ENCODE peak calls at places on chromosomes 1 and 21, in four cellular contexts. One of them, this sample, is unnamed.

GRCh38 chr1:65393345-65393744 is 27.1 kb upstream of the LEPR start:
- DNase-seq in GM12878: peak
- DNase-seq in HepG2: no peak
- DNase-seq in K562: no peak
- DNase-seq in this sample: no peak

GRCh38 chr1:3381901-3382300 is 72.6 kb upstream of the ARHGEF16 start:
- DNase-seq in K562: no peak
- DNase-seq in GM12878: no peak
- DNase-seq in HepG2: no peak
- DNase-seq in this sample: no peak

GRCh38 chr21:33293811-33294216 is 27.6 kb downstream of the IL10RB start:
- DNase-seq in HepG2: no peak
- DNase-seq in K562: no peak
- DNase-seq in GM12878: no peak
- DNase-seq in this sample: no peak

GRCh38 chr1:32791881-32792280 is 25.3 kb downstream of the YARS1 start:
- DNase-seq in HepG2: no peak
- DNase-seq in K562: no peak
- DNase-seq in GM12878: no peak
- DNase-seq in this sample: peak

GRCh38 chr1:172414331-172414730 is 6.2 kb upstream of the C1orf105 start:
- DNase-seq in HepG2: no peak
- DNase-seq in K562: no peak
- DNase-seq in GM12878: no peak
- DNase-seq in this sample: no peak

GRCh38 chr1:10635992-10636391 is 160.5 kb downstream of the CASZ1 start:
- DNase-seq in GM12878: no peak
- DNase-seq in HepG2: no peak
- DNase-seq in K562: no peak
- DNase-seq in this sample: no peak

GRCh38 chr1:68344208-68344607 is 105.5 kb downstream of the RPE65 start:
- DNase-seq in GM12878: no peak
- DNase-seq in K562: no peak
- DNase-seq in HepG2: no peak
- DNase-seq in this sample: no peak

GRCh38 chr1:147225193-147225730 is at the start of gene FMO5:
- DNase-seq in HepG2: no peak
- DNase-seq in K562: peak
- DNase-seq in GM12878: no peak
- DNase-seq in this sample: peak

GRCh38 chr1:9293512-9294439 is 1.1 kb downstream of the SPSB1 start:
- DNase-seq in HepG2: no peak
- DNase-seq in GM12878: no peak
- DNase-seq in K562: peak
- DNase-seq in this sample: peak

GRCh38 chr1:109980324-109981127 is 4.0 kb upstream of the AHCYL1 start:
- DNase-seq in HepG2: peak
- DNase-seq in K562: no peak
- DNase-seq in GM12878: no peak
- DNase-seq in this sample: peak

GRCh38 chr1:94727846-94728715 is 92.1 kb upstream of the SLC44A3 start:
- DNase-seq in HepG2: peak
- DNase-seq in K562: no peak
- DNase-seq in GM12878: no peak
- DNase-seq in this sample: peak

GRCh38 chr1:3170566-3171453 is 101.8 kb downstream of the PRDM16 start:
- DNase-seq in GM12878: no peak
- DNase-seq in HepG2: peak
- DNase-seq in K562: peak
- DNase-seq in this sample: no peak

GRCh38 chr1:14842361-14842760 is 243.9 kb downstream of the KAZN start:
- DNase-seq in GM12878: no peak
- DNase-seq in HepG2: no peak
- DNase-seq in K562: no peak
- DNase-seq in this sample: no peak

GRCh38 chr1:91846007-91846620 is 39.8 kb downstream of the TGFBR3 start:
- DNase-seq in K562: peak
- DNase-seq in GM12878: no peak
- DNase-seq in HepG2: peak
- DNase-seq in this sample: no peak

GRCh38 chr1:78038491-78038939 is 7.3 kb upstream of the GIPC2 start:
- DNase-seq in K562: no peak
- DNase-seq in HepG2: no peak
- DNase-seq in GM12878: no peak
- DNase-seq in this sample: peak

GRCh38 chr1:7149080-7149838 is 364.0 kb downstream of the CAMTA1 start:
- DNase-seq in GM12878: no peak
- DNase-seq in K562: no peak
- DNase-seq in HepG2: no peak
- DNase-seq in this sample: no peak

GRCh38 chr21:45078877-45079281 is 4.5 kb downstream of the ADARB1 start:
- DNase-seq in GM12878: no peak
- DNase-seq in HepG2: no peak
- DNase-seq in K562: no peak
- DNase-seq in this sample: no peak

GRCh38 chr1:204261746-204262505 is 48.1 kb upstream of the GOLT1A start:
- DNase-seq in HepG2: no peak
- DNase-seq in GM12878: no peak
- DNase-seq in K562: no peak
- DNase-seq in this sample: no peak

GRCh38 chr1:87024936-87025537 is 110.6 kb downstream of the HS2ST1 start:
- DNase-seq in K562: peak
- DNase-seq in GM12878: no peak
- DNase-seq in HepG2: peak
- DNase-seq in this sample: peak

GRCh38 chr1:247906504-247907047 is 11.2 kb downstream of the OR2W3 start:
- DNase-seq in K562: no peak
- DNase-seq in GM12878: no peak
- DNase-seq in HepG2: no peak
- DNase-seq in this sample: no peak

GRCh38 chr21:31804008-31804394 is 68.8 kb upstream of the HUNK start:
- DNase-seq in GM12878: no peak
- DNase-seq in K562: no peak
- DNase-seq in HepG2: no peak
- DNase-seq in this sample: no peak

GRCh38 chr21:31011412-31011811 is 26.9 kb downstream of the KRTAP19-8 start:
- DNase-seq in K562: no peak
- DNase-seq in HepG2: no peak
- DNase-seq in GM12878: no peak
- DNase-seq in this sample: no peak

GRCh38 chr1:170729608-170730378 is 65.9 kb downstream of the PRRX1 start:
- DNase-seq in K562: no peak
- DNase-seq in HepG2: no peak
- DNase-seq in GM12878: no peak
- DNase-seq in this sample: no peak

GRCh38 chr1:214107322-214108096 is 119.7 kb downstream of the PROX1 start:
- DNase-seq in GM12878: no peak
- DNase-seq in K562: no peak
- DNase-seq in HepG2: no peak
- DNase-seq in this sample: no peak

GRCh38 chr1:117664314-117664713 is 58.5 kb downstream of the TENT5C start:
- DNase-seq in HepG2: no peak
- DNase-seq in K562: peak
- DNase-seq in GM12878: peak
- DNase-seq in this sample: no peak
- TF ChIP-seq CHD2 in HepG2: no peak
- TF ChIP-seq CHD2 in K562: no peak
- TF ChIP-seq CHD2 in GM12878: peak
- TF ChIP-seq CHD2 in this sample: no peak

DNA sequence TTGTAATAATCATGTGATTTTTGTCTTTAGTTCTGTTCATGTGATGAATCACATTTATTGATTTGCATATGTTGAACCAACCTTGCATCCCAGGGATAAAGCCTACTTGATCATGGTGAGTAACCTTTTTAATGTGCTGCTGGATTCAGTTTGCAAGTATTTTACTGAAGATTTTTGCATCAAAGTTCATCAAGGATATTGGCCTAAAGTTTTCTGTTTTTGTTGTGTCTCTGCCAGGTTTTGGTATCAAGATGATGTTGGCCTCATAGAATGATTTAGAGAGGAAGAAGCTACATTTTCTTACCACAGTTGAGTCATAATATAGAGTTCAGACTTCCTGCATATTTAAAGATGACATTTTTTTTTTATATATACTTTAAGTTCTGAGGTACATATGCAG is 455.9 kb downstream of the PLPP3 start:
- DNase-seq in HepG2: no peak
- DNase-seq in GM12878: no peak
- DNase-seq in K562: no peak
- DNase-seq in this sample: no peak
- TF ChIP-seq KDM1A in HepG2: no peak
- TF ChIP-seq KDM1A in GM12878: no peak
- TF ChIP-seq KDM1A in K562: no peak
- TF ChIP-seq KDM1A in this sample: no peak

DNA sequence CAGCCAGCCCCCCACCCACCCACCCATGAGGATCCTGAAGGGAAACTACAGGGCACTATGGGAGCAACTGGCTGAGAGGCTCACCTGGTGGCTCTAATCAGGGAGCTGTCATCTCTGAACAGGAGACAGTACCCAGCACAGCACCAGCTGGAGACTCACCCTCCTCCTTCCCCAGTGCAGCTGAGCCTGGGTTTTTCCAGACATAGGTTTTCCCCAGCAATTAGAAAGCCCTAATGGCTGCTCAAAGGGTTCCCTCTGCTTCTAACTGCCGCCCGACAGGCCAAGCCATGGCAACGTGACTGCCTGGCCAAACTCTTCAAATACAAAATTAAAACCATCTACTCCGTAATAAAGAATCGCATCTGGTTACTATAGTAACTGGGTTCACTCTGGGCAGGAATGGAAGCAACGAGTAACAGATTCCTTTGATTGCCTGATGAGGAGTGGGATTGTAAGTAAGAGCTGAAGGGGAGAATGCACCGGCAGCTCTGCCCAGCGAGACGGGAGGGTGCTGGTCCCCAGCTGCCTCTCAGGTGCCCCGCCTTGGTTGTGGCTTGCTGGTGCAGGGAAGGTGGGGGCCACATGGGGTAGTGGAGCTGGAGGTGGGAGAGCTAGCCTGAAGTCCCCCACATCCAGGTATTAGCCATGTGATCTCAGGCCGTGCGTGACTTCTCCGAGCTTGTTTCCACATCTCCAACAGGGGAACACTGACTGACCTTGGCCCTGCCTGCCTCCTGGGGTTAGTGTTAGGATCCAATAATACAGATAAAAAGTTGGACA is 94.3 kb downstream of the KCNN3 start:
- DNase-seq in K562: no peak
- DNase-seq in HepG2: no peak
- DNase-seq in GM12878: no peak
- DNase-seq in this sample: no peak
- TF ChIP-seq CHD2 in K562: no peak
- TF ChIP-seq CHD2 in HepG2: no peak
- TF ChIP-seq CHD2 in GM12878: no peak
- TF ChIP-seq CHD2 in this sample: no peak

DNA sequence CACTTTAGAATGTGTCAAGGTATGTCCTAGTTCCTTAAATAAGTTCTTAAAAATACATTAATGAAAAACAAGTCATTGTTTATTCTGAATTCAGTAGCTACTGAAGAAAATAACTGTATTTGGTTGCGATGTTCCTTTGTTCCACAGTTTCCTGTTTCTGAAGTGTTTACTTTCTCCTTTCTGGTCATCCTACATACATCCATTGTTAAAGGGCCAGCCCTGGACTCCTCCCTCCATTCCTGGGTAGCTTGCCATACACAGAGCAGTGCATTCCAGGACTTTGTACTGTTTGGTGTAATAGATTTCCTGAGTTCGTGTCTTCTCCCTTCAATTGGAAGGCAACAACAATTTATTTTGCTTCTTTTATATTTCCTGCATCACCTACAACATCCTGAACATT is 845.4 kb upstream of the CXADR start:
- DNase-seq in K562: no peak
- DNase-seq in HepG2: peak
- DNase-seq in GM12878: no peak
- DNase-seq in this sample: no peak
- TF ChIP-seq KDM1A in K562: no peak
- TF ChIP-seq KDM1A in HepG2: no peak
- TF ChIP-seq KDM1A in GM12878: no peak
- TF ChIP-seq KDM1A in this sample: no peak

DNA sequence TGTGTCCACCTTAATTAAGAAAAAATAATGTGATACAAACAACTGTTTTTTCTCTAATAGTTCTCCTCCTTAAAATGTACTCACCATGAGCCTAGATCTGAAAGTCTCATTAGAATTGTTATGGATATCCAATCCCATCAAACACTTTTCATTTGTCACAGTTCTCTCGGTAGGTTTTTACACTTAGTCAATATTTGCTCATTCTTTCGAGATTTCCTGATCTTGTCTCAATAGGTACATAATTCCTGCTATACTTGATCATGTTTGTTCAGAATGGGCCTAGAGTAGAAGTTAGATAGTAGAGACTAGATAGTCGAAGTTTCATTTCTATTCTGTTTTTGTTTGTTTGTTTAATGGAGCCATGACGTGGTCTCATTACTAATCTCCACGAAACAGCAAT is 2005.7 kb downstream of the NCAM2 start:
- DNase-seq in HepG2: no peak
- DNase-seq in K562: no peak
- DNase-seq in GM12878: no peak
- DNase-seq in this sample: no peak
- TF ChIP-seq CHD2 in HepG2: no peak
- TF ChIP-seq CHD2 in K562: no peak
- TF ChIP-seq CHD2 in GM12878: no peak
- TF ChIP-seq CHD2 in this sample: no peak

DNA sequence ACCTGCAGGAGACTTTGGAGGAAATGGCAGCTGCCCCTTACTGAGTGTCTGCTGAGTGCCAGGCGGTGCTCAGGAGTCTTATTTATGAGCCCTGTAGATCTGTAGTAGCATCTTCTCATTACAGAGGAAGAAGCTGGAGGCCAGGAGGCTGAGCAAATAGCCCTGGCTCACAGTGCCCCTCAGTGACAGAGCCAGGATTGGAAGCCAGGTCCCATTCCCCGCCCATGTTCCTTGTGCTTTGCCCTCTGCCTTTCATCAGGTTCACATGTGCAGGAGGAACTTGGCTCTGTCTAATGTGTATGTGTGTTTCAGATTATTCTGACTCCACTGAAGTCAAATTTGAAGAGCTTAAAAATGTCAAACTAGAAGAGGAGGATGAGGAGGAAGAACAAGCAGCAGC is 21.2 kb downstream of the KDM4A start:
- DNase-seq in K562: no peak
- DNase-seq in GM12878: no peak
- DNase-seq in HepG2: no peak
- DNase-seq in this sample: no peak
- TF ChIP-seq KDM1A in K562: no peak
- TF ChIP-seq KDM1A in GM12878: no peak
- TF ChIP-seq KDM1A in HepG2: no peak
- TF ChIP-seq KDM1A in this sample: no peak

This sample was measured in A549.